ENCODE peak calls at places on chromosomes 13 and 19, in nine cellular contexts. N is fibroblast of lung, J is transverse colon, T is right cardiac atrium, W is adrenal gland, V is lung, U is body of pancreas, G is breast epithelium, S is A549. I is an unnamed sample.
A peak's percentile ranks its signal among the peaks of the same experiment; 100 is the strongest.

GRCh38 chr13:45941261-45941660 is 89.7 kb upstream of the SIAH3 start:
- DNase-seq in W (no peak), N (no peak), V (no peak), U (no peak), T (no peak), S (no peak), G (no peak), J (no peak), I (no peak)

GRCh38 chr19:18270304-18270703 is 3.9 kb downstream of the IQCN start:
- DNase-seq in T (no peak), G (no peak), U (no peak), V (no peak), W (no peak), N (no peak), S (no peak), J (no peak), I (no peak)

GRCh38 chr19:33905937-33906577 is 109.4 kb downstream of the KCTD15 start:
- DNase-seq in U (peak; percentile 91), G (peak; percentile 73), J (peak; percentile 85), W (peak; percentile 67), V (peak; percentile 74), S (peak; percentile 22), N (no peak), T (peak; percentile 93), I (peak; percentile 86)

GRCh38 chr13:43077906-43078305 is 54.5 kb downstream of the DNAJC15 start:
- DNase-seq in U (no peak), N (no peak), W (no peak), V (no peak), T (no peak), S (no peak), J (no peak), G (no peak), I (no peak)

GRCh38 chr13:20390526-20391175 is 135.0 kb downstream of the CRYL1 start:
- DNase-seq in T (peak; percentile 44), G (no peak), S (no peak), J (no peak), W (peak; percentile 21), N (no peak), V (no peak), U (no peak), I (no peak)

GRCh38 chr19:480016-480855 is 16.1 kb upstream of the MADCAM1 start:
- DNase-seq in W (peak; percentile 93), S (peak; percentile 70), J (peak; percentile 77), V (peak; percentile 80), G (peak; percentile 57), N (peak; percentile 42), U (peak; percentile 87), T (peak; percentile 94), I (peak; percentile 85)

GRCh38 chr19:42193706-42194105 is 23.8 kb downstream of the DEDD2 start:
- DNase-seq in W (no peak), T (no peak), J (no peak), G (no peak), S (no peak), N (peak; percentile 34), U (no peak), V (no peak), I (no peak)

GRCh38 chr19:2289714-2290435 is 7.9 kb upstream of the PEAK3 start:
- DNase-seq in T (peak; percentile 77), N (no peak), S (no peak), W (no peak), J (peak; percentile 53), U (no peak), G (no peak), V (peak; percentile 44), I (peak; percentile 55)

GRCh38 chr13:37642201-37642600 is 43.6 kb upstream of the POSTN start:
- DNase-seq in W (no peak), G (no peak), J (no peak), T (no peak), V (no peak), N (no peak), S (no peak), U (no peak), I (no peak)

DNA sequence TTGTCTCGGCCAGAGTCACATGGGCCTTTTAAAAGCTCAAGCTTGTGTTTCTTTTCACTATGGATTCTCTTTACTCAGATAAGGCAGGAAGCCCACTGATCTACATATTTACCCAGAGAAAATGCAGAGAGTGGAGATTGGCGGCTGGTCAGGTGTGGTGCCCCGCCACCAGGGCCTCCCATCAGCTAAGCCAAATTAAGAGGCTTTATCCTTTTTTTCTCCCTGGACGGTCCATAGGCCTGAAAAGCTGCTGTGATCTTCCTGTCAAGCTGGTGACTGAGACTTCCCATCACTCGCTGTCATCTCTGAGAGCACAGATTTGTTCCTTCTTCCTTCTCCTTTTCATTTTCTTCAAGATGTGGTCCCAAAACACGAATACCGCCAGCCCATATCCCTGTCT is 1.9 kb downstream of the SAFB start:
- DNase-seq in T (no peak), V (no peak), J (no peak), G (no peak), W (peak; percentile 56), S (no peak), U (no peak), N (no peak), I (no peak)
- H3K4me1 ChIP-seq in T (peaks cover 21% of the 10 kb centered on the region), V (peaks cover 21% of the 10 kb centered on the region), J (peaks cover 68% of the 10 kb centered on the region), G (no peaks in the 10 kb centered on the region), W (peaks cover 35% of the 10 kb centered on the region), S (peaks cover 29% of the 10 kb centered on the region), U (peaks cover 57% of the 10 kb centered on the region), N (peaks cover 14% of the 10 kb centered on the region), I (peaks cover 76% of the 10 kb centered on the region)

GRCh38 chr13:50379584-50379983 is 364.3 kb downstream of the KCNRG start:
- DNase-seq in N (no peak), T (no peak), W (no peak), V (no peak), G (no peak), U (no peak), J (no peak), S (no peak), I (no peak)

GRCh38 chr13:50378513-50378970 is 363.3 kb downstream of the KCNRG start:
- DNase-seq in V (no peak), J (no peak), G (no peak), T (no peak), U (no peak), S (no peak), N (no peak), W (no peak), I (no peak)

GRCh38 chr13:50382511-50382910 is 367.3 kb downstream of the KCNRG start:
- DNase-seq in U (no peak), W (no peak), J (no peak), T (no peak), S (no peak), N (no peak), V (no peak), G (no peak), I (no peak)

GRCh38 chr13:50382951-50383350 is 367.7 kb downstream of the KCNRG start:
- DNase-seq in V (no peak), N (no peak), T (no peak), W (no peak), G (no peak), U (no peak), J (no peak), S (no peak), I (no peak)

DNA sequence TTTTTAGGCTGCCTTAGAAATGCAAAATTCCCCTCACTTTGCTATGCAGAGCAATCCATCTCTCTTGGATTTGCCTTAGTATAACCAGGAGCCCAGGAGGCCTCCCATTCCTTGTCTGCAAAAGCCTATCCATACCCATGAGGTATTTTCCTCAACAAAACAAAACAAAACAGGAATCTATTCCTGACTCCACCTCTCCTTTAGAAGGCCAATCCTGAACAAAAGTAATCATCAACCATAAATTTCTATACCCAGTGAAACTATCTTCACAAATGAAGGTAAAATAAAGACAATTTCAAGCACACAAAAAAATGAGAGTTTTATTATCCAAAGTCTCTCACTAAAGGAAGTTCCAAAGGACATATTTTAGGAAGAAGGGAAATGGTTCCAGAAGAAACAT is 365.7 kb downstream of the KCNRG start:
- DNase-seq in G (no peak), N (no peak), U (no peak), J (no peak), T (no peak), S (no peak), W (no peak), V (no peak), I (no peak)
- H3K4me1 ChIP-seq in G (no peaks in the 10 kb centered on the region), N (no peaks in the 10 kb centered on the region), U (no peaks in the 10 kb centered on the region), J (no peaks in the 10 kb centered on the region), T (no peaks in the 10 kb centered on the region), S (no peaks in the 10 kb centered on the region), W (no peaks in the 10 kb centered on the region), V (peaks cover 3% of the 10 kb centered on the region), I (peaks cover 2% of the 10 kb centered on the region)

DNA sequence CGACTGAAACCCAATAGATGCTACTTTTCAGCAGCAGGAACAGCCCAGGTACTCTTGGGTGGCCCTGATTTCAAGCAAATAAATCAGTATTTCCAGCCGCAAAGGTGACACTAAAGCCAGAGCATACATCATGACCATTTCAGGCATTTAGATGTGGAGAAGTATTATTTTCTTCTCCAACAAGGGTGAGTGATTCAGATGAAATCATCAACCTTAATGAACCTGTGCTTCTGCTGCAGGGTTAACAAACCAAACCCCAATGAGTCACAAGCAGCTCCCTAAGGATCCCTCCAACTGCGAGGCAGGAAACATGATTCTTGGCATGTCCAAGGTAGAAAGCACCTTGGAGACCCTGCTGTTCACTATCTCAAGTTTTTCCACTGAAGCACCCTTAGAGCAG is 32.7 kb downstream of the MBNL2 start:
- DNase-seq in S (peak; percentile 56), V (no peak), T (no peak), U (no peak), N (no peak), W (no peak), G (no peak), J (no peak), I (no peak)
- H3K4me1 ChIP-seq in S (peaks cover 85% of the 10 kb centered on the region), V (peaks cover 55% of the 10 kb centered on the region), T (peaks cover 28% of the 10 kb centered on the region), U (peaks cover 69% of the 10 kb centered on the region), N (peaks cover 43% of the 10 kb centered on the region), W (peaks cover 61% of the 10 kb centered on the region), G (peaks cover 8% of the 10 kb centered on the region), J (peaks cover 46% of the 10 kb centered on the region), I (peaks cover 72% of the 10 kb centered on the region)

GRCh38 chr19:12986726-12987125 is 8.5 kb upstream of the NFIX start:
- DNase-seq in J (no peak), U (no peak), N (no peak), W (no peak), V (no peak), S (no peak), T (no peak), G (no peak), I (no peak)

GRCh38 chr19:12987190-12987589 is 8.1 kb upstream of the NFIX start:
- DNase-seq in V (no peak), G (no peak), T (no peak), N (no peak), W (no peak), U (no peak), J (no peak), S (no peak), I (no peak)

GRCh38 chr19:12985049-12985776 is 10.1 kb upstream of the NFIX start:
- DNase-seq in W (peak; percentile 85), J (peak; percentile 88), V (no peak), N (peak; percentile 56), T (peak; percentile 85), G (peak; percentile 80), S (no peak), U (peak; percentile 71), I (peak; percentile 68)

GRCh38 chr19:12990447-12990846 is 4.8 kb upstream of the NFIX start:
- DNase-seq in U (no peak), N (no peak), W (no peak), J (no peak), V (no peak), T (no peak), G (no peak), S (no peak), I (no peak)

DNA sequence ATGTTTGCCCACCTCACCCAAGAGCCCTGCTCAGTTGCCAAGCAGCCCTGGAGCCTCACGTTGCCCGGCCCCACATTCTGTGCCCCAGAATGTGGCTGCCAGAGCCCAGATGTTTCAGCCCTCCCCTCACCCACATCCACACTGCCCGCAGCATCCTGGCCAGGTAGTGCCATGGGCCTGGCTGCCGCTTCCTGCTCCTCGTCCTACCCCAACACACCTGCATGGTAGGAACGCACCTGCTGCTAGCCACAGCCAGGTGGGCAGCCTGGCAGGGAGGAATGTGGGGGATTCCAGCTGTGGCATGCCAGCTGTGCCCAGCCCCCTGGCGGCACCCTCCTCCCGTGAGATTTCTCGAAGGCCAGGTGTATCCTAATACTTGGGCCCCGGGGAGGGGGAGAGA is 7.5 kb upstream of the NFIX start:
- DNase-seq in T (no peak), U (no peak), J (no peak), N (no peak), W (no peak), V (no peak), G (no peak), S (no peak), I (no peak)
- H3K4me1 ChIP-seq in T (peaks cover 3% of the 10 kb centered on the region), U (peaks cover 19% of the 10 kb centered on the region), J (peaks cover 21% of the 10 kb centered on the region), N (peaks cover 11% of the 10 kb centered on the region), W (no peaks in the 10 kb centered on the region), V (no peaks in the 10 kb centered on the region), G (no peaks in the 10 kb centered on the region), S (peaks cover 3% of the 10 kb centered on the region), I (peaks cover 12% of the 10 kb centered on the region)